ENCODE peak calls at places on chromosomes 4 and X, in seven cellular contexts. M is Peyer's patch; N is cardiac fibroblast; H is CD8-positive, alpha-beta T cell; F is psoas muscle; R is AG09309; X is spleen. K is an unnamed sample.

GRCh38 chr4:82123934-82124333 is 249.9 kb downstream of the HNRNPD start:
- DNase-seq in H (no peak), F (no peak), X (no peak), R (no peak), M (no peak), N (no peak), K (no peak)

GRCh38 chr4:53313510-53313909 is 52.4 kb downstream of the SCFD2 start:
- DNase-seq in X (no peak), M (no peak), R (no peak), H (no peak), F (no peak), N (peak), K (no peak)

GRCh38 chr4:102552781-102553180 is 51.6 kb downstream of the NFKB1 start:
- DNase-seq in H (no peak), R (no peak), M (no peak), N (peak), X (no peak), F (no peak), K (peak)

GRCh38 chrX:37905436-37906147 is 58.2 kb upstream of the DYNLT3 start:
- DNase-seq in N (no peak), X (no peak), M (no peak), F (no peak), R (no peak), H (no peak), K (peak)

GRCh38 chr4:6953751-6954380 is 44.2 kb downstream of the TBC1D14 start:
- DNase-seq in X (peak), H (no peak), R (peak), F (peak), N (peak), M (peak), K (no peak)

GRCh38 chr4:149176019-149176418 is 639.6 kb downstream of the IQCM start:
- DNase-seq in H (no peak), X (no peak), F (no peak), R (no peak), N (no peak), M (no peak), K (no peak)

GRCh38 chrX:5632061-5632614 is 596.5 kb downstream of the NLGN4X start:
- DNase-seq in X (no peak), F (no peak), M (no peak), R (no peak), N (no peak), H (no peak), K (no peak)

GRCh38 chrX:43958529-43958928 is 14.7 kb downstream of the NDP start:
- DNase-seq in H (no peak), M (no peak), F (no peak), X (no peak), N (peak), R (peak), K (peak)

GRCh38 chr4:1402021-1402515 is 4.2 kb downstream of the NKX1-1 start:
- DNase-seq in X (peak), H (no peak), N (no peak), M (no peak), F (no peak), R (no peak), K (no peak)

DNA sequence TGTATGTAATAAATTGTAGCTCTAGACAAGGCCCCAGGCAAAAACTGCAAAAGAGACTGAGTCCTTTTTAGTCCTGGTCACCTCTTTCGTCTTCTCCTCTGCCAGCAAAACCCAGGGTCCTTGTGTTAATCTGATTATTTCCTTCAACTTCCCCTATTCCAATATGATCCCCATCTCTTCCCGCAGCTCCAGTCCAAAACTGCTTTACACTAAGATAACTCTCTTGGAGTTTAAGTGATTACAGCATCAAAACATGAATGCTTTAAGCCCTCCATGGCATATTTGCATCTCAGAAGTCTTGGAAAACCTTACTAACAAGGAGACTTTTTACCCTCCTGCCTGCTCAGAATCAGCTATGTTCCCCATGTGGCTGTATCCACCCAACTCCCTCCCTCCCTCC is 59.3 kb downstream of the MAGEA1 start:
- DNase-seq in R (no peak), H (no peak), M (no peak), N (no peak), X (no peak), F (no peak), K (no peak)
- H3K4me3 ChIP-seq in R (no peak), H (no peak), M (no peak), N (no peak), X (no peak), F (no peak), K (no peak)

DNA sequence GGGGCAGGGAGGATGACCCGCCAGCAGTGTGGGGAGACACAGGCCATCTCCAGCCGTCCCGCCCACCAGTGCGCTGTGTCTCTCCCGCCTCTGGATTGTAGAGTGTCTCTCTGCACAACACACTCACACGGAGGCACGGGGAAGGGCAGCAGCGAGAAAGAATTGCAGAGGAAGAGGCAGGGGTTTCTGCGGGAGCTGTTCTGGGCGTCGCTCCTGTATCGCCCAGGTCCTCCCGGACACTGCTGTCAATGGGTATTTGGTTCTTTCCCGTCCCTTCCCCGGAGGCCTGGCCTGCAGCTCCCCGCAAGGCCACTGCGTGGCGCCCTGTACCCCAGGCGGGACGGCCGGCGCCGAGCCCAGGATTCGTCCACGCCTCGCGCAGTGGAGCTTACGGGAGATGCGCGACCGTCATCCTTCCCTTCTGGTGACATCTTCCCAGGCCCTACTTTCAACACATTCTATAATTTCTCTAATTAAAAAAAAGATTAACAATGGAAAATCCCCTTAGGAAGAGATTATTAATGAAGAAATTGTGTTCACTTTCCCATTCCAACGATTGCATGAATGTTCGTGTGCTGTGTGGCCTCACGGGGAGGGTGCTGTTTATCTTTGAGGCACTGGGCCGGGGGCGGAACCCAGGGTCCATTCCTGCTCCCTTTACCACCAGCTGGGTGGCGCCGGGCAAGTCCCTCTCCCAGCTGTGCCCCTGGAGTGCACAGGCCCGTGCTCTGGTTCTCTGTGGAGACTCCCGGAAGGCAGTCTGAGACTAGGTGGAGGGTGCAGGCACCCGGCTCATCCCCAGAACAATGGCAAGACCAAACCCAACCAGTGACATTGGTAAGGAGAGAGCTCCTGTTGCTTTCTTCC is 95.7 kb downstream of the CPZ start:
- DNase-seq in N (peak), R (no peak), M (no peak), X (peak), H (no peak), F (no peak), K (no peak)
- TF ChIP-seq CTCF in N (peak), R (peak), M (peak), X (peak), H (no peak), F (peak), K (peak)

GRCh38 chrX:20140410-20140809 is 1.2 kb downstream of the EIF1AX start:
- DNase-seq in R (no peak), N (peak), F (no peak), M (no peak), X (no peak), H (no peak), K (no peak)
- H3K4me3 ChIP-seq in R (peak), N (peak), F (peak), M (peak), X (peak), H (peak), K (peak)

DNA sequence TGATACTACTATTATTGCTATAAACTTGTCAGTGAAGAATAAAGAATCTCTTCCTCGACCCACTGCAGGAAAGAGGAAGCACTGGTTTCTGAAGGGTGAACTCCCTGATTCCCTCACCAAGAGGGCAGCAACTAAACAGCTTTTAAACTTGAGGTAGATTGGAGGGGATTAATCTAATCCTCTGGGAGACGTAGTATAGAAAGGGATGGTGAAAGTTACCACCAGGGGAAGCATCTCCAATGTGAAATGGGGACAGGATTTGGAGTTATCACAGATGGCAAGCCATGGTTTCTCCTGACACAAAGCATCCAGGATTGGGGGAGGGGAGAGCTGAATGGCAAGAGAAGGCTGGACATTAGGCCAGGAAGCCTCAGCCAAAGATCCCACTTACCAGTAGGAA is 62.7 kb upstream of the PTPN13 start:
- DNase-seq in H (no peak), N (no peak), F (no peak), X (no peak), M (no peak), R (no peak), K (no peak)
- TF ChIP-seq CTCF in H (no peak), N (no peak), F (no peak), X (no peak), M (no peak), R (no peak), K (no peak)

GRCh38 chrX:153983321-153983729 is 10.8 kb downstream of the TMEM187 start:
- DNase-seq in X (peak), N (no peak), H (no peak), M (no peak), F (peak), R (no peak), K (no peak)

GRCh38 chrX:153981771-153982533 is 9.4 kb downstream of the TMEM187 start:
- DNase-seq in R (no peak), M (peak), H (no peak), X (peak), F (peak), N (no peak), K (no peak)

GRCh38 chrX:153984351-153985178 is 12.0 kb downstream of the TMEM187 start:
- DNase-seq in M (no peak), N (no peak), R (no peak), F (no peak), X (peak), H (no peak), K (peak)

GRCh38 chrX:153981231-153981630 is 8.7 kb downstream of the TMEM187 start:
- DNase-seq in H (no peak), R (no peak), F (no peak), N (no peak), M (no peak), X (peak), K (no peak)
- H3K4me3 ChIP-seq in H (peak), R (no peak), F (no peak), N (no peak), M (peak), X (no peak), K (peak)

DNA sequence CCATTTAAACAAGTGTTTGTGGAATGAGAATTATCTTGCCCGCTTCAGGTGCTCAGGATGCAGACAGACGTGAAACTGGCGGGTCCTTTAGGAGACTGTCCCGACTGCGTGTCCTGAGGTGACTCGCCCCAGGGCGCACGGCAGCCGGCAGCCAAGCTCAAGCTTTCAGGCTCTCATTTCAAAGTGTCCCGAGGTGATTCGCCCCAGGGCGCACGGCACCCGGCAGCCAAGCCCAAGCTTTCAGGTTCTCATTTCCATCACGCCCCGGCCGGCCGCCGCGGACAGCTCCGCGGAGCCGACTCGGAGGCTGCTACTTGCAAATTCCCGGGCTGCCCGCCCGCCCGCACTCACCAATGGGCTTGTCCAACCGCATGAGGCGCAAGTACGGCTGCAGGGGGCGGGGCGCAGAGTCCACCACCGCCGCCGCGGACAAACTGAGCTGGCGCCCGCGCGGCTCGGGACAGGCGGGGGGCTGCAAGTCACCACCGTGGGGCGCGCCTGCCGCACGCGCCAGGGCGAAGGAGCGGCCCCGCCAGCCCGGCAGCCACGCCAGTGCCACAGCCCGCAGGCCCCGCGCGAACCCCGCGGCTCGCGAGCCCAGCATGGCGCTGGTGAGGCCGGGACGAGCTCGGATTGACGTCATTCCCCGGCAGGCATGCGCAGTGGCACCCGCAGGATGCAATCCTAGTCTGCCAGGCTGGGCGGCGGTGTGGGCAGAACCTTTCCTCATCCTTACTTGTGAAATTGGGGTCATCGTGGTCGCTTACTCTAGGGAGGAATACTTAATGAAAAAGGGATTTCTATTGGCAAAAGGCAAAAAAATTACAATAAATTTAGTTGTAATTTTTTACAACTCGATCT is at the start of gene COQ2:
- DNase-seq in M (peak), N (peak), H (peak), X (peak), F (peak), R (peak), K (peak)
- TF ChIP-seq CTCF in M (peak), N (no peak), H (no peak), X (peak), F (peak), R (no peak), K (peak)

GRCh38 chr4:73871911-73872310 is 2.7 kb downstream of the CXCL1 start:
- DNase-seq in H (no peak), X (no peak), R (no peak), F (no peak), N (peak), M (no peak), K (no peak)

GRCh38 chr4:73869130-73870055 is at the start of gene CXCL1:
- DNase-seq in H (no peak), F (peak), M (peak), X (peak), R (no peak), N (peak), K (no peak)

GRCh38 chr4:73870260-73870659 is 1.1 kb downstream of the CXCL1 start:
- DNase-seq in F (no peak), M (peak), R (no peak), N (peak), X (no peak), H (no peak), K (no peak)

GRCh38 chr4:73872331-73873108 is 3.3 kb downstream of the CXCL1 start:
- DNase-seq in N (peak), M (no peak), X (no peak), R (no peak), H (no peak), F (no peak), K (no peak)

DNA sequence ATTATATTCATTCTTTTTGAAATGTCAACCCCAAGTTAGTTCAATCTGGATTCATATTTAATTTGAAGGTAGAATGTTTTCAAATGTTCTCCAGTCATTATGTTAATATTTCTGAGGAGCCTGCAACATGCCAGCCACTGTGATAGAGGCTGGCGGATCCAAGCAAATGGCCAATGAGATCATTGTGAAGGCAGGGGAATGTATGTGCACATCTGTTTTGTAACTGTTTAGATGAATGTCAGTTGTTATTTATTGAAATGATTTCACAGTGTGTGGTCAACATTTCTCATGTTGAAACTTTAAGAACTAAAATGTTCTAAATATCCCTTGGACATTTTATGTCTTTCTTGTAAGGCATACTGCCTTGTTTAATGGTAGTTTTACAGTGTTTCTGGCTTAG is 1.6 kb downstream of the CXCL1 start:
- DNase-seq in M (no peak), R (no peak), X (no peak), N (peak), H (no peak), F (no peak), K (no peak)
- H3K4me3 ChIP-seq in M (no peak), R (no peak), X (peak), N (peak), H (no peak), F (peak), K (no peak)

GRCh38 chr4:133151301-133151680 is 2.2 kb downstream of the PCDH10 start:
- DNase-seq in F (peak), R (no peak), M (no peak), X (no peak), N (no peak), H (no peak), K (no peak)
- TF ChIP-seq CTCF in F (no peak), R (no peak), M (no peak), X (no peak), N (no peak), H (no peak), K (no peak)

DNA sequence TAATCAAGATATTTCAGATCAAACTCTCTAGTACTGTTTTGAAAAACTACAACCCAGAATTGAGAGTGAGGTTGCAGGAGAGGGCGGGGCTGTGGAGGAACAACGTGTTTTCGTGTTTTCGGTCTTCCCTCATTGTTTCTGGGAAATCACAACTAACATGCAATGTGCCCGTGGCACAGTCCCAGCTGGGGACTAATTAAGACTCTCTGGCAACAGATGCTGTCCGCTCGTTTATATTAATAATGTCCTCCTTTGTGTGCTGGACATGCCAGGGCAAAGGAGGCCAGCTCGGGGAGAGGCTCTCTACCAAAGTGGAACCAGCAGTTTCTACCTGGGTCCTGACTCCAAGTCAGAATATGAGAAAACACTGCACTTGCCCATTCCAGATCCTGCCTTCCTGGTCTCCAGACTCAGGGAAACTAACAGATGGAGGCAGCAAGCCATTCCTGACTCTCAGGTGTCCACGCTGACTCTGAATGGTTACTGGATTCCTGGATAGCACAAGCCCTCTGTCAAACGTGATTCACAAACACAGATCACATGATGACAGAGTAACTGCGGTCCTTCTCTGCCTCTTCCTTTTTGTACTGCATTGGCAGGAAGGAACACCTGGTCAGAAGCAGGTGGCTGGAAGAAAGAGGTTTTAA is 65.1 kb downstream of the COQ2 start:
- DNase-seq in N (no peak), F (no peak), H (no peak), X (peak), R (no peak), M (peak), K (peak)
- H3K4me3 ChIP-seq in N (no peak), F (no peak), H (peak), X (peak), R (no peak), M (peak), K (peak)